ENCODE peak calls at places on chromosome 22, in seven cellular contexts. One of them, this sample, is unnamed.
A peak's percentile ranks its signal among the peaks of the same experiment; 100 is the strongest.

GRCh38 chr22:27242111-27242436 is 559.5 kb downstream of the MN1 start:
- ATAC-seq in left cardiac atrium: peak; percentile 36
- ATAC-seq in body of pancreas: no peak
- ATAC-seq in CD8-positive, alpha-beta T cell: no peak
- ATAC-seq in thoracic aorta: no peak
- ATAC-seq in naive thymus-derived CD8-positive, alpha-beta T cell: no peak
- ATAC-seq in sciatic nerve: peak; percentile 8
- ATAC-seq in this sample: peak; percentile 23

GRCh38 chr22:37248251-37248650 is 4.2 kb upstream of the RAC2 start:
- ATAC-seq in left cardiac atrium: no peak
- ATAC-seq in body of pancreas: no peak
- ATAC-seq in CD8-positive, alpha-beta T cell: no peak
- ATAC-seq in thoracic aorta: no peak
- ATAC-seq in naive thymus-derived CD8-positive, alpha-beta T cell: no peak
- ATAC-seq in sciatic nerve: no peak
- ATAC-seq in this sample: no peak

GRCh38 chr22:39833610-39834009 is 60.0 kb downstream of the ENTHD1 start:
- ATAC-seq in left cardiac atrium: no peak
- ATAC-seq in body of pancreas: no peak
- ATAC-seq in CD8-positive, alpha-beta T cell: no peak
- ATAC-seq in thoracic aorta: no peak
- ATAC-seq in naive thymus-derived CD8-positive, alpha-beta T cell: no peak
- ATAC-seq in sciatic nerve: no peak
- ATAC-seq in this sample: no peak

GRCh38 chr22:46432164-46433068 is 96.9 kb downstream of the TRMU start:
- ATAC-seq in left cardiac atrium: no peak
- ATAC-seq in body of pancreas: no peak
- ATAC-seq in CD8-positive, alpha-beta T cell: peak; percentile 91
- ATAC-seq in thoracic aorta: no peak
- ATAC-seq in naive thymus-derived CD8-positive, alpha-beta T cell: peak; percentile 90
- ATAC-seq in sciatic nerve: no peak
- ATAC-seq in this sample: no peak

GRCh38 chr22:47086596-47087248 is 324.3 kb downstream of the TBC1D22A start:
- ATAC-seq in left cardiac atrium: no peak
- ATAC-seq in body of pancreas: peak; percentile 81
- ATAC-seq in CD8-positive, alpha-beta T cell: no peak
- ATAC-seq in thoracic aorta: no peak
- ATAC-seq in naive thymus-derived CD8-positive, alpha-beta T cell: no peak
- ATAC-seq in sciatic nerve: no peak
- ATAC-seq in this sample: no peak

GRCh38 chr22:45804986-45805325 is 133.3 kb downstream of the ATXN10 start:
- ATAC-seq in left cardiac atrium: no peak
- ATAC-seq in body of pancreas: no peak
- ATAC-seq in CD8-positive, alpha-beta T cell: no peak
- ATAC-seq in thoracic aorta: no peak
- ATAC-seq in naive thymus-derived CD8-positive, alpha-beta T cell: no peak
- ATAC-seq in sciatic nerve: no peak
- ATAC-seq in this sample: no peak

GRCh38 chr22:40220316-40221054 is 42.8 kb downstream of the TNRC6B start:
- ATAC-seq in left cardiac atrium: no peak
- ATAC-seq in body of pancreas: no peak
- ATAC-seq in CD8-positive, alpha-beta T cell: no peak
- ATAC-seq in thoracic aorta: no peak
- ATAC-seq in naive thymus-derived CD8-positive, alpha-beta T cell: no peak
- ATAC-seq in sciatic nerve: no peak
- ATAC-seq in this sample: peak; percentile 29

GRCh38 chr22:46120420-46120737 is 29.9 kb upstream of the PPARA start:
- ATAC-seq in left cardiac atrium: no peak
- ATAC-seq in body of pancreas: no peak
- ATAC-seq in CD8-positive, alpha-beta T cell: no peak
- ATAC-seq in thoracic aorta: no peak
- ATAC-seq in naive thymus-derived CD8-positive, alpha-beta T cell: no peak
- ATAC-seq in sciatic nerve: no peak
- ATAC-seq in this sample: no peak

GRCh38 chr22:37607912-37608476 is 640 bp upstream of the GGA1 start:
- ATAC-seq in left cardiac atrium: no peak
- ATAC-seq in body of pancreas: peak; percentile 0
- ATAC-seq in CD8-positive, alpha-beta T cell: peak; percentile 3
- ATAC-seq in thoracic aorta: peak; percentile 2
- ATAC-seq in naive thymus-derived CD8-positive, alpha-beta T cell: peak; percentile 1
- ATAC-seq in sciatic nerve: peak; percentile 0
- ATAC-seq in this sample: no peak

GRCh38 chr22:19987394-19988306 is 29.0 kb downstream of the ARVCF start:
- ATAC-seq in left cardiac atrium: no peak
- ATAC-seq in body of pancreas: no peak
- ATAC-seq in CD8-positive, alpha-beta T cell: no peak
- ATAC-seq in thoracic aorta: no peak
- ATAC-seq in naive thymus-derived CD8-positive, alpha-beta T cell: no peak
- ATAC-seq in sciatic nerve: peak; percentile 11
- ATAC-seq in this sample: no peak

GRCh38 chr22:20128619-20128901 is 3.0 kb upstream of the ZDHHC8 start:
- ATAC-seq in left cardiac atrium: no peak
- ATAC-seq in body of pancreas: no peak
- ATAC-seq in CD8-positive, alpha-beta T cell: no peak
- ATAC-seq in thoracic aorta: no peak
- ATAC-seq in naive thymus-derived CD8-positive, alpha-beta T cell: no peak
- ATAC-seq in sciatic nerve: no peak
- ATAC-seq in this sample: no peak

This sample was measured in gastroesophageal sphincter.